ENCODE peak calls at places on chromosomes 6 and 20, in seven cellular contexts. One of them, this sample, is unnamed.
A peak's percentile ranks its signal among the peaks of the same experiment; 100 is the strongest.

GRCh38 chr20:38624084-38624483 is 22.5 kb downstream of the ARHGAP40 start:
- DNase-seq in astrocyte of the spinal cord: no peak
- DNase-seq in mucosa of descending colon: no peak
- DNase-seq in upper lobe of right lung: no peak
- DNase-seq in choroid plexus epithelial cell: no peak
- DNase-seq in spleen: no peak
- DNase-seq in mammary epithelial cell: no peak
- DNase-seq in this sample: no peak

GRCh38 chr20:41076776-41077175 is 48.2 kb downstream of the TOP1 start:
- DNase-seq in astrocyte of the spinal cord: no peak
- DNase-seq in mucosa of descending colon: no peak
- DNase-seq in upper lobe of right lung: no peak
- DNase-seq in choroid plexus epithelial cell: no peak
- DNase-seq in spleen: no peak
- DNase-seq in mammary epithelial cell: no peak
- DNase-seq in this sample: no peak

GRCh38 chr6:142897659-142898058 is 47.3 kb downstream of the HIVEP2 start:
- DNase-seq in astrocyte of the spinal cord: no peak
- DNase-seq in mucosa of descending colon: no peak
- DNase-seq in upper lobe of right lung: no peak
- DNase-seq in choroid plexus epithelial cell: no peak
- DNase-seq in spleen: no peak
- DNase-seq in mammary epithelial cell: no peak
- DNase-seq in this sample: no peak

GRCh38 chr20:59006167-59006863 is 739 bp downstream of the CTSZ start:
- DNase-seq in astrocyte of the spinal cord: no peak
- DNase-seq in mucosa of descending colon: peak; percentile 45
- DNase-seq in upper lobe of right lung: peak; percentile 76
- DNase-seq in choroid plexus epithelial cell: no peak
- DNase-seq in spleen: peak; percentile 87
- DNase-seq in mammary epithelial cell: peak; percentile 8
- DNase-seq in this sample: no peak

GRCh38 chr20:434221-434620 is 26.1 kb downstream of the RBCK1 start:
- DNase-seq in astrocyte of the spinal cord: no peak
- DNase-seq in mucosa of descending colon: no peak
- DNase-seq in upper lobe of right lung: no peak
- DNase-seq in choroid plexus epithelial cell: no peak
- DNase-seq in spleen: no peak
- DNase-seq in mammary epithelial cell: no peak
- DNase-seq in this sample: no peak

GRCh38 chr6:90369024-90369519 is 72.4 kb upstream of the BACH2 start:
- DNase-seq in astrocyte of the spinal cord: peak; percentile 100
- DNase-seq in mucosa of descending colon: peak; percentile 51
- DNase-seq in upper lobe of right lung: no peak
- DNase-seq in choroid plexus epithelial cell: peak; percentile 100
- DNase-seq in spleen: no peak
- DNase-seq in mammary epithelial cell: peak; percentile 100
- DNase-seq in this sample: no peak

GRCh38 chr6:105536961-105537360 is 134.1 kb upstream of the PREP start:
- DNase-seq in astrocyte of the spinal cord: no peak
- DNase-seq in mucosa of descending colon: no peak
- DNase-seq in upper lobe of right lung: no peak
- DNase-seq in choroid plexus epithelial cell: peak; percentile 4
- DNase-seq in spleen: no peak
- DNase-seq in mammary epithelial cell: peak; percentile 96
- DNase-seq in this sample: no peak

GRCh38 chr20:667351-668034 is 8.1 kb downstream of the SCRT2 start:
- DNase-seq in astrocyte of the spinal cord: peak; percentile 16
- DNase-seq in mucosa of descending colon: peak; percentile 78
- DNase-seq in upper lobe of right lung: peak; percentile 83
- DNase-seq in choroid plexus epithelial cell: peak; percentile 58
- DNase-seq in spleen: peak; percentile 89
- DNase-seq in mammary epithelial cell: no peak
- DNase-seq in this sample: peak; percentile 60

GRCh38 chr6:168596316-168596715 is 155.3 kb downstream of the SMOC2 start:
- DNase-seq in astrocyte of the spinal cord: no peak
- DNase-seq in mucosa of descending colon: no peak
- DNase-seq in upper lobe of right lung: no peak
- DNase-seq in choroid plexus epithelial cell: no peak
- DNase-seq in spleen: no peak
- DNase-seq in mammary epithelial cell: no peak
- DNase-seq in this sample: no peak

GRCh38 chr20:1816384-1817381 is 78.5 kb upstream of the SIRPA start:
- DNase-seq in astrocyte of the spinal cord: peak; percentile 38
- DNase-seq in mucosa of descending colon: no peak
- DNase-seq in upper lobe of right lung: no peak
- DNase-seq in choroid plexus epithelial cell: no peak
- DNase-seq in spleen: no peak
- DNase-seq in mammary epithelial cell: peak; percentile 92
- DNase-seq in this sample: no peak

GRCh38 chr6:38034269-38034914 is 214.9 kb downstream of the ZFAND3 start:
- DNase-seq in astrocyte of the spinal cord: peak; percentile 67
- DNase-seq in mucosa of descending colon: no peak
- DNase-seq in upper lobe of right lung: no peak
- DNase-seq in choroid plexus epithelial cell: peak; percentile 87
- DNase-seq in spleen: no peak
- DNase-seq in mammary epithelial cell: no peak
- DNase-seq in this sample: no peak

GRCh38 chr20:58670659-58671058 is 19.6 kb downstream of the STX16 start:
- DNase-seq in astrocyte of the spinal cord: no peak
- DNase-seq in mucosa of descending colon: no peak
- DNase-seq in upper lobe of right lung: no peak
- DNase-seq in choroid plexus epithelial cell: no peak
- DNase-seq in spleen: no peak
- DNase-seq in mammary epithelial cell: no peak
- DNase-seq in this sample: no peak

GRCh38 chr6:63923139-63923739 is 287.6 kb downstream of the PHF3 start:
- DNase-seq in astrocyte of the spinal cord: peak; percentile 40
- DNase-seq in mucosa of descending colon: no peak
- DNase-seq in upper lobe of right lung: no peak
- DNase-seq in choroid plexus epithelial cell: peak; percentile 62
- DNase-seq in spleen: no peak
- DNase-seq in mammary epithelial cell: peak; percentile 7
- DNase-seq in this sample: no peak

GRCh38 chr6:151390276-151391020 is 911 bp downstream of the ZBTB2 start:
- DNase-seq in astrocyte of the spinal cord: peak; percentile 100
- DNase-seq in mucosa of descending colon: peak; percentile 97
- DNase-seq in upper lobe of right lung: peak; percentile 99
- DNase-seq in choroid plexus epithelial cell: peak; percentile 99
- DNase-seq in spleen: peak; percentile 100
- DNase-seq in mammary epithelial cell: peak; percentile 100
- DNase-seq in this sample: peak; percentile 97

GRCh38 chr6:24923885-24924401 is 11.8 kb downstream of the RIPOR2 start:
- DNase-seq in astrocyte of the spinal cord: no peak
- DNase-seq in mucosa of descending colon: no peak
- DNase-seq in upper lobe of right lung: no peak
- DNase-seq in choroid plexus epithelial cell: no peak
- DNase-seq in spleen: no peak
- DNase-seq in mammary epithelial cell: no peak
- DNase-seq in this sample: no peak

GRCh38 chr6:132888701-132889100 is 74.3 kb downstream of the RPS12 start:
- DNase-seq in astrocyte of the spinal cord: peak; percentile 62
- DNase-seq in mucosa of descending colon: no peak
- DNase-seq in upper lobe of right lung: no peak
- DNase-seq in choroid plexus epithelial cell: peak; percentile 67
- DNase-seq in spleen: no peak
- DNase-seq in mammary epithelial cell: no peak
- DNase-seq in this sample: no peak

GRCh38 chr6:21256197-21256596 is 337.4 kb upstream of the SOX4 start:
- DNase-seq in astrocyte of the spinal cord: no peak
- DNase-seq in mucosa of descending colon: no peak
- DNase-seq in upper lobe of right lung: no peak
- DNase-seq in choroid plexus epithelial cell: no peak
- DNase-seq in spleen: no peak
- DNase-seq in mammary epithelial cell: no peak
- DNase-seq in this sample: no peak

GRCh38 chr6:142551145-142551811 is 249.5 kb downstream of the ADGRG6 start:
- DNase-seq in astrocyte of the spinal cord: peak; percentile 17
- DNase-seq in mucosa of descending colon: no peak
- DNase-seq in upper lobe of right lung: peak; percentile 55
- DNase-seq in choroid plexus epithelial cell: peak; percentile 11
- DNase-seq in spleen: no peak
- DNase-seq in mammary epithelial cell: peak; percentile 84
- DNase-seq in this sample: no peak

GRCh38 chr20:22389836-22390542 is 194.4 kb downstream of the FOXA2 start:
- DNase-seq in astrocyte of the spinal cord: peak; percentile 43
- DNase-seq in mucosa of descending colon: no peak
- DNase-seq in upper lobe of right lung: peak; percentile 75
- DNase-seq in choroid plexus epithelial cell: peak; percentile 28
- DNase-seq in spleen: no peak
- DNase-seq in mammary epithelial cell: peak; percentile 99
- DNase-seq in this sample: no peak

GRCh38 chr20:40326794-40327193 is 362.2 kb downstream of the MAFB start:
- DNase-seq in astrocyte of the spinal cord: no peak
- DNase-seq in mucosa of descending colon: no peak
- DNase-seq in upper lobe of right lung: no peak
- DNase-seq in choroid plexus epithelial cell: no peak
- DNase-seq in spleen: no peak
- DNase-seq in mammary epithelial cell: no peak
- DNase-seq in this sample: peak; percentile 95

GRCh38 chr6:131029661-131030297 is 33.3 kb downstream of the EPB41L2 start:
- DNase-seq in astrocyte of the spinal cord: peak; percentile 55
- DNase-seq in mucosa of descending colon: no peak
- DNase-seq in upper lobe of right lung: no peak
- DNase-seq in choroid plexus epithelial cell: peak; percentile 61
- DNase-seq in spleen: no peak
- DNase-seq in mammary epithelial cell: no peak
- DNase-seq in this sample: no peak

GRCh38 chr6:21265264-21266044 is 328.1 kb upstream of the SOX4 start:
- DNase-seq in astrocyte of the spinal cord: no peak
- DNase-seq in mucosa of descending colon: no peak
- DNase-seq in upper lobe of right lung: no peak
- DNase-seq in choroid plexus epithelial cell: peak; percentile 35
- DNase-seq in spleen: no peak
- DNase-seq in mammary epithelial cell: peak; percentile 94
- DNase-seq in this sample: no peak

GRCh38 chr6:14278436-14278835 is 160.9 kb downstream of the CD83 start:
- DNase-seq in astrocyte of the spinal cord: no peak
- DNase-seq in mucosa of descending colon: no peak
- DNase-seq in upper lobe of right lung: no peak
- DNase-seq in choroid plexus epithelial cell: no peak
- DNase-seq in spleen: no peak
- DNase-seq in mammary epithelial cell: no peak
- DNase-seq in this sample: no peak

GRCh38 chr6:116779569-116780164 is 14.1 kb upstream of the FAM162B start:
- DNase-seq in astrocyte of the spinal cord: peak; percentile 59
- DNase-seq in mucosa of descending colon: peak; percentile 27
- DNase-seq in upper lobe of right lung: no peak
- DNase-seq in choroid plexus epithelial cell: peak; percentile 72
- DNase-seq in spleen: no peak
- DNase-seq in mammary epithelial cell: no peak
- DNase-seq in this sample: no peak
- TF ChIP-seq CTCF in astrocyte of the spinal cord: peak; percentile 33
- TF ChIP-seq CTCF in mucosa of descending colon: peak; percentile 11
- TF ChIP-seq CTCF in upper lobe of right lung: peak; percentile 50
- TF ChIP-seq CTCF in choroid plexus epithelial cell: peak; percentile 43
- TF ChIP-seq CTCF in spleen: peak; percentile 39
- TF ChIP-seq CTCF in mammary epithelial cell: peak; percentile 31
- TF ChIP-seq CTCF in this sample: peak; percentile 60

DNA sequence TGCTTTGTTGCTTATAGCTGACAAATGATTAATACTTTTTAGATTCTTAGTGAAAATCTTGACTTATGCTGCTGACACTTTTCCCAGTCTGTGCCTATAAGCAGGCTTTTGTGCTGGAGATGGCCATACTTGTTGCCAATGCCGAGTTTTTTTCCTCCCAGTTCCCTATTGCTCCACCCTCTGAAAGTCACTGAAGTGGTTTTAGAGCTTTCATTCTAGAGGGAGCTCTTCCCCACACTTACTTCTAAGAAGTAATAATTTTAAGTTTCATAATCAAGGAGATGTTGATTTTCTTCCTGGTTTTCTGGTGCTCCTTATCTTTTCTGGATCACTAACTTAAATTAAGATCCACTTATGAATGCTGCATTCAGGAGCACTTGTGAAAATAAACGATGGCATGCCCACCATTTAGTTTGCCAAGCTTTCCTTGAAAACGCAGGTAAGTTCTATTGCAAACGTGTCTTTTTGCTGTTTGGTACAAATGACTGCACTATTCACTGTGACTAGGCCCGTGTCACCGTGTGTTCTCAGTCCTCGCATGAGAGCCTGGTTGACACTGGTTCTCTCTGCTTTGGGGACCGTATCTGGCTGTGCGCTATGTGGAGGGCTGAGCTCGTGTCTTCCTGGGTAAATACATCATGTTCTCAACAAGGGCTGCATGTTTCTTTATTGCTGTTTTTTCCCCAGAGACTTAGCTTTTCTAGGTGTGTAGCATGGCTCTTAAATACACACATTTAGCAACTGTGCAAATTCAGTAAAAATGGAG is 50.2 kb downstream of the GFRA4 start:
- DNase-seq in astrocyte of the spinal cord: no peak
- DNase-seq in mucosa of descending colon: no peak
- DNase-seq in upper lobe of right lung: no peak
- DNase-seq in choroid plexus epithelial cell: peak; percentile 41
- DNase-seq in spleen: no peak
- DNase-seq in mammary epithelial cell: no peak
- DNase-seq in this sample: no peak
- TF ChIP-seq CTCF in astrocyte of the spinal cord: no peak
- TF ChIP-seq CTCF in mucosa of descending colon: no peak
- TF ChIP-seq CTCF in upper lobe of right lung: no peak
- TF ChIP-seq CTCF in choroid plexus epithelial cell: peak; percentile 24
- TF ChIP-seq CTCF in spleen: no peak
- TF ChIP-seq CTCF in mammary epithelial cell: no peak
- TF ChIP-seq CTCF in this sample: no peak

GRCh38 chr6:139376604-139377218 is 2.3 kb upstream of the CITED2 start:
- DNase-seq in astrocyte of the spinal cord: peak; percentile 43
- DNase-seq in mucosa of descending colon: peak; percentile 79
- DNase-seq in upper lobe of right lung: no peak
- DNase-seq in choroid plexus epithelial cell: peak; percentile 74
- DNase-seq in spleen: no peak
- DNase-seq in mammary epithelial cell: peak; percentile 58
- DNase-seq in this sample: no peak
- TF ChIP-seq CTCF in astrocyte of the spinal cord: no peak
- TF ChIP-seq CTCF in mucosa of descending colon: no peak
- TF ChIP-seq CTCF in upper lobe of right lung: peak; percentile 26
- TF ChIP-seq CTCF in choroid plexus epithelial cell: peak; percentile 31
- TF ChIP-seq CTCF in spleen: no peak
- TF ChIP-seq CTCF in mammary epithelial cell: peak; percentile 19
- TF ChIP-seq CTCF in this sample: no peak

GRCh38 chr20:63180541-63181185 is 35.3 kb downstream of the YTHDF1 start:
- DNase-seq in astrocyte of the spinal cord: no peak
- DNase-seq in mucosa of descending colon: no peak
- DNase-seq in upper lobe of right lung: no peak
- DNase-seq in choroid plexus epithelial cell: no peak
- DNase-seq in spleen: no peak
- DNase-seq in mammary epithelial cell: no peak
- DNase-seq in this sample: no peak
- TF ChIP-seq CTCF in astrocyte of the spinal cord: no peak
- TF ChIP-seq CTCF in mucosa of descending colon: no peak
- TF ChIP-seq CTCF in upper lobe of right lung: no peak
- TF ChIP-seq CTCF in choroid plexus epithelial cell: no peak
- TF ChIP-seq CTCF in spleen: no peak
- TF ChIP-seq CTCF in mammary epithelial cell: no peak
- TF ChIP-seq CTCF in this sample: no peak